ENCODE peak calls at places on chromosomes 3 and 15, in six cellular contexts. One of them, this sample, is unnamed.

GRCh38 chr3:42752961-42753360 is 20.1 kb downstream of the CCDC13 start:
- DNase-seq in PC-3: no peak
- DNase-seq in mesendoderm: peak; percentile 61
- DNase-seq in CD4-positive, alpha-beta memory T cell: no peak
- DNase-seq in naive thymus-derived CD4-positive, alpha-beta T cell: no peak
- DNase-seq in neuronal stem cell: no peak
- DNase-seq in this sample: no peak

GRCh38 chr3:38438421-38438820 is 15.3 kb upstream of the ACVR2B start:
- DNase-seq in CD4-positive, alpha-beta memory T cell: peak; percentile 46
- DNase-seq in naive thymus-derived CD4-positive, alpha-beta T cell: no peak
- DNase-seq in mesendoderm: no peak
- DNase-seq in neuronal stem cell: no peak
- DNase-seq in PC-3: peak; percentile 60
- DNase-seq in this sample: peak; percentile 41

GRCh38 chr15:35738370-35738769 is 192.4 kb upstream of the DPH6 start:
- DNase-seq in neuronal stem cell: no peak
- DNase-seq in CD4-positive, alpha-beta memory T cell: no peak
- DNase-seq in naive thymus-derived CD4-positive, alpha-beta T cell: no peak
- DNase-seq in PC-3: peak; percentile 77
- DNase-seq in mesendoderm: peak; percentile 75
- DNase-seq in this sample: no peak

GRCh38 chr3:151165221-151165620 is 37.8 kb downstream of the GPR171 start:
- DNase-seq in PC-3: no peak
- DNase-seq in naive thymus-derived CD4-positive, alpha-beta T cell: no peak
- DNase-seq in mesendoderm: no peak
- DNase-seq in neuronal stem cell: no peak
- DNase-seq in CD4-positive, alpha-beta memory T cell: no peak
- DNase-seq in this sample: no peak

GRCh38 chr3:28301607-28302158 is 46.8 kb upstream of the ZCWPW2 start:
- DNase-seq in CD4-positive, alpha-beta memory T cell: no peak
- DNase-seq in PC-3: peak; percentile 27
- DNase-seq in neuronal stem cell: no peak
- DNase-seq in mesendoderm: no peak
- DNase-seq in naive thymus-derived CD4-positive, alpha-beta T cell: no peak
- DNase-seq in this sample: no peak

GRCh38 chr3:43221076-43221475 is 65.3 kb upstream of the SNRK start:
- DNase-seq in neuronal stem cell: no peak
- DNase-seq in naive thymus-derived CD4-positive, alpha-beta T cell: no peak
- DNase-seq in mesendoderm: no peak
- DNase-seq in CD4-positive, alpha-beta memory T cell: no peak
- DNase-seq in PC-3: no peak
- DNase-seq in this sample: no peak

GRCh38 chr3:141796436-141797166 is 33.4 kb downstream of the GRK7 start:
- DNase-seq in mesendoderm: peak; percentile 8
- DNase-seq in neuronal stem cell: no peak
- DNase-seq in PC-3: no peak
- DNase-seq in CD4-positive, alpha-beta memory T cell: peak; percentile 62
- DNase-seq in naive thymus-derived CD4-positive, alpha-beta T cell: peak; percentile 14
- DNase-seq in this sample: no peak

GRCh38 chr15:31034152-31034551 is 42.7 kb upstream of the MTMR10 start:
- DNase-seq in neuronal stem cell: no peak
- DNase-seq in CD4-positive, alpha-beta memory T cell: no peak
- DNase-seq in mesendoderm: peak; percentile 41
- DNase-seq in PC-3: peak; percentile 25
- DNase-seq in naive thymus-derived CD4-positive, alpha-beta T cell: no peak
- DNase-seq in this sample: no peak

GRCh38 chr3:41961061-41961749 is 698 bp downstream of the ULK4 start:
- DNase-seq in naive thymus-derived CD4-positive, alpha-beta T cell: peak; percentile 34
- DNase-seq in neuronal stem cell: no peak
- DNase-seq in CD4-positive, alpha-beta memory T cell: peak; percentile 66
- DNase-seq in mesendoderm: peak; percentile 78
- DNase-seq in PC-3: peak; percentile 63
- DNase-seq in this sample: peak; percentile 28

GRCh38 chr15:45140851-45141250 is 11.1 kb downstream of the DUOX1 start:
- DNase-seq in neuronal stem cell: no peak
- DNase-seq in PC-3: no peak
- DNase-seq in CD4-positive, alpha-beta memory T cell: no peak
- DNase-seq in naive thymus-derived CD4-positive, alpha-beta T cell: no peak
- DNase-seq in mesendoderm: no peak
- DNase-seq in this sample: no peak

GRCh38 chr3:188664795-188665194 is 507.0 kb upstream of the TPRG1 start:
- DNase-seq in CD4-positive, alpha-beta memory T cell: no peak
- DNase-seq in naive thymus-derived CD4-positive, alpha-beta T cell: no peak
- DNase-seq in mesendoderm: peak; percentile 49
- DNase-seq in PC-3: peak; percentile 71
- DNase-seq in neuronal stem cell: no peak
- DNase-seq in this sample: no peak

GRCh38 chr15:77672110-77672509 is 39.4 kb upstream of the LINGO1 start:
- DNase-seq in PC-3: no peak
- DNase-seq in mesendoderm: peak; percentile 57
- DNase-seq in CD4-positive, alpha-beta memory T cell: no peak
- DNase-seq in neuronal stem cell: no peak
- DNase-seq in naive thymus-derived CD4-positive, alpha-beta T cell: no peak
- DNase-seq in this sample: no peak

GRCh38 chr3:60575726-60576272 is 675.5 kb downstream of the FHIT start:
- DNase-seq in naive thymus-derived CD4-positive, alpha-beta T cell: no peak
- DNase-seq in CD4-positive, alpha-beta memory T cell: no peak
- DNase-seq in PC-3: no peak
- DNase-seq in neuronal stem cell: no peak
- DNase-seq in mesendoderm: no peak
- DNase-seq in this sample: no peak

GRCh38 chr3:5796541-5796940 is 609.0 kb downstream of the EDEM1 start:
- DNase-seq in CD4-positive, alpha-beta memory T cell: no peak
- DNase-seq in neuronal stem cell: no peak
- DNase-seq in naive thymus-derived CD4-positive, alpha-beta T cell: no peak
- DNase-seq in mesendoderm: no peak
- DNase-seq in PC-3: no peak
- DNase-seq in this sample: no peak

GRCh38 chr15:29826908-29827307 is 4.6 kb upstream of the TJP1 start:
- DNase-seq in naive thymus-derived CD4-positive, alpha-beta T cell: no peak
- DNase-seq in neuronal stem cell: no peak
- DNase-seq in mesendoderm: no peak
- DNase-seq in PC-3: no peak
- DNase-seq in CD4-positive, alpha-beta memory T cell: no peak
- DNase-seq in this sample: no peak

GRCh38 chr3:104069114-104069513 is 1297.6 kb upstream of the ALCAM start:
- DNase-seq in PC-3: peak; percentile 50
- DNase-seq in CD4-positive, alpha-beta memory T cell: no peak
- DNase-seq in neuronal stem cell: no peak
- DNase-seq in mesendoderm: peak; percentile 81
- DNase-seq in naive thymus-derived CD4-positive, alpha-beta T cell: no peak
- DNase-seq in this sample: no peak

GRCh38 chr3:63654246-63654645 is 1.8 kb downstream of the SNTN start:
- DNase-seq in CD4-positive, alpha-beta memory T cell: no peak
- DNase-seq in PC-3: no peak
- DNase-seq in neuronal stem cell: no peak
- DNase-seq in mesendoderm: no peak
- DNase-seq in naive thymus-derived CD4-positive, alpha-beta T cell: no peak
- DNase-seq in this sample: no peak

GRCh38 chr3:167814441-167814951 is 79.0 kb downstream of the SERPINI1 start:
- DNase-seq in neuronal stem cell: no peak
- DNase-seq in mesendoderm: no peak
- DNase-seq in PC-3: peak; percentile 80
- DNase-seq in CD4-positive, alpha-beta memory T cell: no peak
- DNase-seq in naive thymus-derived CD4-positive, alpha-beta T cell: no peak
- DNase-seq in this sample: no peak

GRCh38 chr3:82044918-82045715 is 283.7 kb upstream of the GBE1 start:
- DNase-seq in PC-3: peak; percentile 30
- DNase-seq in naive thymus-derived CD4-positive, alpha-beta T cell: no peak
- DNase-seq in CD4-positive, alpha-beta memory T cell: no peak
- DNase-seq in mesendoderm: no peak
- DNase-seq in neuronal stem cell: no peak
- DNase-seq in this sample: no peak

GRCh38 chr15:68441045-68441743 is 9.2 kb upstream of the ITGA11 start:
- DNase-seq in naive thymus-derived CD4-positive, alpha-beta T cell: no peak
- DNase-seq in CD4-positive, alpha-beta memory T cell: no peak
- DNase-seq in neuronal stem cell: no peak
- DNase-seq in mesendoderm: no peak
- DNase-seq in PC-3: no peak
- DNase-seq in this sample: peak; percentile 47

GRCh38 chr3:108062051-108062450 is 28.8 kb downstream of the CD47 start:
- DNase-seq in mesendoderm: no peak
- DNase-seq in PC-3: no peak
- DNase-seq in neuronal stem cell: no peak
- DNase-seq in CD4-positive, alpha-beta memory T cell: no peak
- DNase-seq in naive thymus-derived CD4-positive, alpha-beta T cell: no peak
- DNase-seq in this sample: no peak

DNA sequence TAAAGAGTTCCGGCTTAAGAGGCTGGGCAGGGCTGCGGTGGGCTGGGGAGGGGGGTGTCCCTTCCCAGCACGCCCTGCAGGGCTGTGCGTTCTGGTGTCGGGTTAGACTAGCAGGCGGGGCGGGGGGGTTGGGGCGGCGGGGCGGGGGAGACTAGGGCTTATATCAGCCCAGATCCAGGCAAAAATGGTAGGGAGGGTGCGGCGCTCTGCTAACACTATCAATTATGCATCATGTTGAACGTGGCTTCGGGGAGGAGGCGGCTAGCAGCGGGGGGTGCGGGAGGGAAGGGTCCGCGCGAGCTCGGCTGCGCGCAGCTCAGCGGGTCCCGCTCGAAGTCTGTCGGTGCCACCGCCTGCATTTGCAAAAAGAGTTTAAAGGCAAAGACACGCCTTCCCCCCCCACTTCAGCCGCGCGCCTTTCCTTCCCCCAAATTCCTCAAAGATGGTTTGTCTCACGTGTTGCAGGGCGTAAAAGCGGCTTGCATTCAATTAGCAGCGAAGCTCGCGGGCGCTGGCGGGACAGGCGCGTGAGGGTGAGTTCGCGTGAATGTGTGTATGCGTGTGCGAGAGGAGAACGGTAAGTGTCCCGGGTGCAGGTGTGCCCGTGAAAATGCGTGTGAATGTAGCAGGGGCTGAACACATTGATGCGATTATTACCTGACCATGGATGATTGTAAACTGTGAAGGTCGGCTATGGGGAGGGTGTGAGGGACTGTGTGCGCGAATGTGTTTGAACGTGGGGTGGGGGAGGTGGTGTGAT is at the start of gene ISLR2:
- DNase-seq in CD4-positive, alpha-beta memory T cell: no peak
- DNase-seq in neuronal stem cell: no peak
- DNase-seq in naive thymus-derived CD4-positive, alpha-beta T cell: no peak
- DNase-seq in PC-3: no peak
- DNase-seq in mesendoderm: no peak
- DNase-seq in this sample: no peak
- H3K27ac ChIP-seq in CD4-positive, alpha-beta memory T cell: no peak within 1 kb of the TSS
- H3K27ac ChIP-seq in neuronal stem cell: no peak within 1 kb of the TSS
- H3K27ac ChIP-seq in naive thymus-derived CD4-positive, alpha-beta T cell: no peak within 1 kb of the TSS
- H3K27ac ChIP-seq in PC-3: no peak within 1 kb of the TSS
- H3K27ac ChIP-seq in mesendoderm: no peak within 1 kb of the TSS
- H3K27ac ChIP-seq in this sample: no peak within 1 kb of the TSS

DNA sequence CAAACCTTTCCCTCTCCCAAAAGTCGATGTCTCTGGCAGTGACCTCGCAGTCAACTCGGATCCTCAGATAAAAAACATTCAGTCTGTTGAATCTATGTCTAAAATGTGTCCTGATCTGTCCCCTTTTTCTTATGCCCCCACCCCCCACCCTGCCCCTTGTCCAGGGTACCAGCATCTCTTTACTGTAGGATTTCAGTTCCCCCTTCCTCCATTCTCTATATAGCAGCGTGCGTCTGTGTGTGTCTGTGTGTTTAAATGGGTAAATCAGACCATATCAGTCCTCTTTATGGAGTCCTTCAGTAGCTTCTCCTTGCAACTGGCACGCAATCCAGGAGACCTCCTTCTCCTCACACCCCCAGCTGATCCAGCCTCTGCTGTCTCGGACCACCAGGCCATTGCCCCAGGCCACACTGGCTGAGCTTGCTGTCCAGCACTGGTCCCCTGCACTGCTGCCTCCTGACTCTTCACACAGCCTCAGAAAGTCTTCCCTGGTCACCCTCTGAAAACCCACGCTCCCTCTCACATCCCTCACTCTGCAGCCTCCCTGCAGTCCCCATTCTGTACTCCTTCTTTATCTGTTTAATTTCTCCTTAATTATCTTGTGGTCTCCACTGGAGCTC is 1.5 kb downstream of the LRRK1 start:
- DNase-seq in mesendoderm: no peak
- DNase-seq in naive thymus-derived CD4-positive, alpha-beta T cell: no peak
- DNase-seq in PC-3: no peak
- DNase-seq in neuronal stem cell: no peak
- DNase-seq in CD4-positive, alpha-beta memory T cell: no peak
- DNase-seq in this sample: no peak
- H3K27me3 ChIP-seq in mesendoderm: peaks cover 25% of the 10 kb centered on the region
- H3K27me3 ChIP-seq in naive thymus-derived CD4-positive, alpha-beta T cell: no peaks in the 10 kb centered on the region
- H3K27me3 ChIP-seq in PC-3: no peaks in the 10 kb centered on the region
- H3K27me3 ChIP-seq in neuronal stem cell: peaks cover 86% of the 10 kb centered on the region
- H3K27me3 ChIP-seq in CD4-positive, alpha-beta memory T cell: peaks cover 21% of the 10 kb centered on the region
- H3K27me3 ChIP-seq in this sample: no peaks in the 10 kb centered on the region

DNA sequence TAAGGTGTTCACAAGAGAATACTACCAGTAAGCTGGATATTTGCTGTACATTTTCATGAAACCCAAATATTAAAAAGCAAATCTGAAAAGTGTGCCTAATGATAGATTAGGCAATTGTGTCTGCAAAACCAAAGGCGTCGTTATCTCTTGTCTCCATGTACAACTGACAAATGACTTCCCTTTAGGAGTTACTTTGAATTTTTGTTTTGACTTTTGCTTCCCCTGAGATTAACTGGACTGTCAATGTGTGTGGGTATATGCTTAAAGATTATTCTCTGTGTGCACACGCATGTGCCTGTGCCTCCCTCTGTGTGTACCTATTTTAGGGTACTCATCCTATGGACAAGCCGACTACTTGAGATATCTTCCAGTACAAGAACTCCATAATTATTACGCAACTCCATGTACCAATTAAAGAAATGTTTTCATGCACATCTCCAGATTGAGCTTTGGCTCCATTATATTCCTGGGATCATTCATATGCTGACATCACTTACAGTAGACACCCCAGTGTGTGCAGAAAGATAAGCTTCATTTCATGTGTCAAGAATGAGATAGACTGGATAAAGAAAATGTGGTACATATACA is 431.2 kb upstream of the ADAMTS9 start:
- DNase-seq in mesendoderm: no peak
- DNase-seq in CD4-positive, alpha-beta memory T cell: no peak
- DNase-seq in neuronal stem cell: no peak
- DNase-seq in naive thymus-derived CD4-positive, alpha-beta T cell: no peak
- DNase-seq in PC-3: no peak
- DNase-seq in this sample: no peak
- H3K4me3 ChIP-seq in mesendoderm: no peak overlapping the region
- H3K4me3 ChIP-seq in CD4-positive, alpha-beta memory T cell: no peak overlapping the region
- H3K4me3 ChIP-seq in neuronal stem cell: no peak overlapping the region
- H3K4me3 ChIP-seq in naive thymus-derived CD4-positive, alpha-beta T cell: no peak overlapping the region
- H3K4me3 ChIP-seq in PC-3: no peak overlapping the region
- H3K4me3 ChIP-seq in this sample: no peak overlapping the region

DNA sequence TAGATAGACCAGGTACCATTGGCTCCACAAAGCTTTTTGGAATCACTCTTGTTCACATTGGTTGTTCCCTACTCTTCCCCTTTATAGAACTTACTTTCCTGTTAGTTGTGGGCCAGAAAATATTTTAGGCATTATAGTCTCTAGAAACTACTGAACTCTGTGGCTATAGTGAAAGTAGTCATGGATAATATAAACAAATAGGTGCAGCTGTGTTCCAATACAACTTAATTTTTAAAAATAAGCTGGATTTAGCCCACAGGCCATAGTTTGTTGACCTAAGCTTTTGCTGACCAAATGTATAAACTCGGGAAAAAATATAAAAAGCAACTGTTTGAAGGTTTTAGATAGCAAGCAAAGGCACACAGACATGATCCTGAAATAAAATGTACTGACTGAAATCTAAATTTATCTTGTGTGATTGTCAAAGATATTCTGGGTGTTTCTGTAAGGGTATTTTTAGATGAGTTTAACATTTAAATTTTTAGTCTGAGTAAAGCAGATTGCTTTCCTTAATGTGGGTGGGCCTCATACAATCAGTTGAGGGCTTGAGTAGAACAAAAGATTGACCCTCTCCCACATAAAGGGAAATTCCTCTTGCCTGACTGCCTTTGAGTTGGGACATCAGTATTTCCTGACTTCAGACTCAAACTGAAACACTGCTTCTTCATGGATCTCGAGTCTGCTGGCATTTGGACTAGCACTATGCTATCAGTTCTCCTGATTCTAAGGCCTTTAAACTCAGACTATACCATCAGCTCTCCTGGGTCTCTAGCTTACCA is 13.2 kb downstream of the IQCB1 start:
- DNase-seq in naive thymus-derived CD4-positive, alpha-beta T cell: no peak
- DNase-seq in PC-3: no peak
- DNase-seq in mesendoderm: no peak
- DNase-seq in neuronal stem cell: no peak
- DNase-seq in CD4-positive, alpha-beta memory T cell: no peak
- DNase-seq in this sample: no peak
- H3K27ac ChIP-seq in naive thymus-derived CD4-positive, alpha-beta T cell: no peak overlapping the region
- H3K27ac ChIP-seq in PC-3: no peak overlapping the region
- H3K27ac ChIP-seq in mesendoderm: no peak overlapping the region
- H3K27ac ChIP-seq in neuronal stem cell: no peak overlapping the region
- H3K27ac ChIP-seq in CD4-positive, alpha-beta memory T cell: no peak overlapping the region
- H3K27ac ChIP-seq in this sample: peak overlapping the region; percentile 40

This sample was measured in tibial artery.